ENCODE peak calls at places on chromosomes 3 and 15, in four cellular contexts. K, V, Q and O are unnamed samples.

GRCh38 chr15:78129098-78130011 is 1.9 kb downstream of the CIB2 start:
- DNase-seq in K (no peak), V (no peak), Q (no peak), O (no peak)

GRCh38 chr3:12886106-12886679 is 44.8 kb upstream of the RPL32 start:
- DNase-seq in K (no peak), V (no peak), Q (no peak), O (no peak)

GRCh38 chr3:21377366-21377765 is 373.6 kb downstream of the ZNF385D start:
- DNase-seq in K (no peak), V (no peak), Q (no peak), O (no peak)

GRCh38 chr3:68809596-68809995 is 122.8 kb downstream of the TAFA4 start:
- DNase-seq in K (no peak), V (no peak), Q (no peak), O (no peak)

GRCh38 chr3:107897471-107898180 is 193.2 kb downstream of the CD47 start:
- DNase-seq in K (no peak), V (no peak), Q (peak), O (no peak)

GRCh38 chr3:128392021-128392420 is 74.7 kb downstream of the DNAJB8 start:
- DNase-seq in K (no peak), V (no peak), Q (no peak), O (no peak)

GRCh38 chr15:90810354-90810753 is 58.0 kb upstream of the FURIN start:
- DNase-seq in K (no peak), V (no peak), Q (no peak), O (peak)

GRCh38 chr15:74380361-74381189 is 13.1 kb upstream of the CYP11A1 start:
- DNase-seq in K (no peak), V (no peak), Q (no peak), O (no peak)

GRCh38 chr3:38717603-38718240 is 68.2 kb upstream of the SCN5A start:
- DNase-seq in K (no peak), V (no peak), Q (no peak), O (no peak)

GRCh38 chr3:86410587-86410986 is 580.4 kb downstream of the VGLL3 start:
- DNase-seq in K (peak), V (peak), Q (no peak), O (no peak)

GRCh38 chr3:174408310-174408709 is 450.8 kb upstream of the NAALADL2 start:
- DNase-seq in K (no peak), V (no peak), Q (peak), O (no peak)

GRCh38 chr3:96863129-96863740 is 48.8 kb downstream of the EPHA6 start:
- DNase-seq in K (peak), V (peak), Q (peak), O (peak)

GRCh38 chr15:49232407-49232806 is 62.4 kb downstream of the GALK2 start:
- DNase-seq in K (no peak), V (no peak), Q (no peak), O (no peak)

GRCh38 chr3:145798005-145798404 is 363.0 kb downstream of the PLOD2 start:
- DNase-seq in K (no peak), V (no peak), Q (no peak), O (peak)

GRCh38 chr3:2212211-2212610 is 113.5 kb downstream of the CNTN4 start:
- DNase-seq in K (no peak), V (no peak), Q (no peak), O (no peak)

GRCh38 chr3:152388631-152389030 is 119.9 kb downstream of the MBNL1 start:
- DNase-seq in K (no peak), V (no peak), Q (no peak), O (no peak)

GRCh38 chr3:80676869-80677268 is 909.1 kb upstream of the ROBO1 start:
- DNase-seq in K (no peak), V (no peak), Q (peak), O (no peak)

GRCh38 chr3:32626650-32627049 is 56.0 kb upstream of the DYNC1LI1 start:
- DNase-seq in K (no peak), V (no peak), Q (no peak), O (no peak)

GRCh38 chr3:172516318-172517214 is 6.7 kb downstream of the TNFSF10 start:
- DNase-seq in K (no peak), V (no peak), Q (peak), O (no peak)

GRCh38 chr3:134378384-134378783 is 4.1 kb upstream of the AMOTL2 start:
- DNase-seq in K (no peak), V (peak), Q (no peak), O (peak)

GRCh38 chr3:81789686-81790085 is 28.2 kb upstream of the GBE1 start:
- DNase-seq in K (no peak), V (no peak), Q (no peak), O (no peak)

GRCh38 chr15:34644061-34644460 is 60.6 kb upstream of the GOLGA8B start:
- DNase-seq in K (no peak), V (no peak), Q (peak), O (no peak)

GRCh38 chr3:41267975-41268640 is 68.8 kb downstream of the CTNNB1 start:
- DNase-seq in K (no peak), V (no peak), Q (peak), O (no peak)